ENCODE peak calls at places on chromosomes 13 and 19, in nine cellular contexts. One of them, this sample, is unnamed.

GRCh38 chr19:35216833-35217707 is 11.5 kb downstream of the FAM187B start:
- DNase-seq in ACHN: no peak
- DNase-seq in kidney: no peak
- DNase-seq in GOT3: no peak
- DNase-seq in occipital lobe: no peak
- DNase-seq in HTR-8/SVneo: no peak
- DNase-seq in GM10248: peak; percentile 30
- DNase-seq in stimulated activated CD4-positive, alpha-beta T cell treated with anti-CD3 and anti-CD28 coated beads, Interleukin-1b, Interleukin-23, amount 100 ng/mL, for 24 hours: no peak
- DNase-seq in AG04450: no peak
- DNase-seq in this sample: no peak

GRCh38 chr13:60811581-60811980 is 414.6 kb downstream of the TDRD3 start:
- DNase-seq in kidney: no peak
- DNase-seq in ACHN: no peak
- DNase-seq in occipital lobe: no peak
- DNase-seq in GM10248: no peak
- DNase-seq in HTR-8/SVneo: no peak
- DNase-seq in stimulated activated CD4-positive, alpha-beta T cell treated with anti-CD3 and anti-CD28 coated beads, Interleukin-1b, Interleukin-23, amount 100 ng/mL, for 24 hours: no peak
- DNase-seq in AG04450: no peak
- DNase-seq in GOT3: no peak
- DNase-seq in this sample: no peak

GRCh38 chr13:54912367-54912766 is 1883.8 kb downstream of the OLFM4 start:
- DNase-seq in kidney: no peak
- DNase-seq in ACHN: no peak
- DNase-seq in AG04450: no peak
- DNase-seq in stimulated activated CD4-positive, alpha-beta T cell treated with anti-CD3 and anti-CD28 coated beads, Interleukin-1b, Interleukin-23, amount 100 ng/mL, for 24 hours: no peak
- DNase-seq in GM10248: no peak
- DNase-seq in occipital lobe: no peak
- DNase-seq in HTR-8/SVneo: no peak
- DNase-seq in GOT3: no peak
- DNase-seq in this sample: no peak

GRCh38 chr13:73158851-73159250 is 100.0 kb downstream of the KLF5 start:
- DNase-seq in GM10248: no peak
- DNase-seq in ACHN: peak; percentile 9
- DNase-seq in stimulated activated CD4-positive, alpha-beta T cell treated with anti-CD3 and anti-CD28 coated beads, Interleukin-1b, Interleukin-23, amount 100 ng/mL, for 24 hours: no peak
- DNase-seq in occipital lobe: no peak
- DNase-seq in AG04450: peak; percentile 30
- DNase-seq in HTR-8/SVneo: no peak
- DNase-seq in kidney: no peak
- DNase-seq in GOT3: no peak
- DNase-seq in this sample: no peak

GRCh38 chr19:1690570-1691307 is 38.3 kb upstream of the TCF3 start:
- DNase-seq in ACHN: peak; percentile 12
- DNase-seq in GOT3: no peak
- DNase-seq in GM10248: peak; percentile 85
- DNase-seq in AG04450: no peak
- DNase-seq in stimulated activated CD4-positive, alpha-beta T cell treated with anti-CD3 and anti-CD28 coated beads, Interleukin-1b, Interleukin-23, amount 100 ng/mL, for 24 hours: peak; percentile 35
- DNase-seq in kidney: no peak
- DNase-seq in occipital lobe: no peak
- DNase-seq in HTR-8/SVneo: peak; percentile 18
- DNase-seq in this sample: peak; percentile 29

GRCh38 chr13:98468929-98469328 is 108.0 kb downstream of the STK24 start:
- DNase-seq in AG04450: no peak
- DNase-seq in HTR-8/SVneo: no peak
- DNase-seq in kidney: peak; percentile 61
- DNase-seq in GM10248: no peak
- DNase-seq in ACHN: no peak
- DNase-seq in GOT3: no peak
- DNase-seq in occipital lobe: no peak
- DNase-seq in stimulated activated CD4-positive, alpha-beta T cell treated with anti-CD3 and anti-CD28 coated beads, Interleukin-1b, Interleukin-23, amount 100 ng/mL, for 24 hours: no peak
- DNase-seq in this sample: no peak

GRCh38 chr19:18520848-18521691 is 800 bp downstream of the ELL start:
- DNase-seq in AG04450: no peak
- DNase-seq in ACHN: no peak
- DNase-seq in kidney: peak; percentile 88
- DNase-seq in stimulated activated CD4-positive, alpha-beta T cell treated with anti-CD3 and anti-CD28 coated beads, Interleukin-1b, Interleukin-23, amount 100 ng/mL, for 24 hours: no peak
- DNase-seq in occipital lobe: no peak
- DNase-seq in GOT3: no peak
- DNase-seq in HTR-8/SVneo: no peak
- DNase-seq in GM10248: no peak
- DNase-seq in this sample: no peak

GRCh38 chr13:107018285-107018684 is 450.3 kb upstream of the ARGLU1 start:
- DNase-seq in stimulated activated CD4-positive, alpha-beta T cell treated with anti-CD3 and anti-CD28 coated beads, Interleukin-1b, Interleukin-23, amount 100 ng/mL, for 24 hours: no peak
- DNase-seq in occipital lobe: no peak
- DNase-seq in kidney: no peak
- DNase-seq in ACHN: no peak
- DNase-seq in GM10248: no peak
- DNase-seq in HTR-8/SVneo: no peak
- DNase-seq in AG04450: no peak
- DNase-seq in GOT3: no peak
- DNase-seq in this sample: no peak

GRCh38 chr19:38228491-38229439 is 4.7 kb upstream of the DPF1 start:
- DNase-seq in stimulated activated CD4-positive, alpha-beta T cell treated with anti-CD3 and anti-CD28 coated beads, Interleukin-1b, Interleukin-23, amount 100 ng/mL, for 24 hours: no peak
- DNase-seq in occipital lobe: peak; percentile 49
- DNase-seq in GM10248: no peak
- DNase-seq in HTR-8/SVneo: no peak
- DNase-seq in kidney: no peak
- DNase-seq in GOT3: no peak
- DNase-seq in AG04450: no peak
- DNase-seq in ACHN: no peak
- DNase-seq in this sample: no peak

GRCh38 chr19:18085702-18086457 is 854 bp downstream of the IL12RB1 start:
- DNase-seq in HTR-8/SVneo: no peak
- DNase-seq in GOT3: no peak
- DNase-seq in ACHN: no peak
- DNase-seq in occipital lobe: no peak
- DNase-seq in GM10248: no peak
- DNase-seq in AG04450: no peak
- DNase-seq in kidney: no peak
- DNase-seq in stimulated activated CD4-positive, alpha-beta T cell treated with anti-CD3 and anti-CD28 coated beads, Interleukin-1b, Interleukin-23, amount 100 ng/mL, for 24 hours: no peak
- DNase-seq in this sample: no peak

GRCh38 chr19:51570962-51571575 is at the start of gene ZNF175:
- DNase-seq in GM10248: peak; percentile 80
- DNase-seq in AG04450: peak; percentile 90
- DNase-seq in HTR-8/SVneo: peak; percentile 90
- DNase-seq in stimulated activated CD4-positive, alpha-beta T cell treated with anti-CD3 and anti-CD28 coated beads, Interleukin-1b, Interleukin-23, amount 100 ng/mL, for 24 hours: peak; percentile 78
- DNase-seq in GOT3: peak; percentile 61
- DNase-seq in ACHN: peak; percentile 93
- DNase-seq in occipital lobe: peak; percentile 91
- DNase-seq in kidney: peak; percentile 95
- DNase-seq in this sample: peak; percentile 98

GRCh38 chr13:109144693-109145437 is 515.5 kb downstream of the MYO16 start:
- DNase-seq in ACHN: no peak
- DNase-seq in occipital lobe: no peak
- DNase-seq in GM10248: no peak
- DNase-seq in HTR-8/SVneo: no peak
- DNase-seq in stimulated activated CD4-positive, alpha-beta T cell treated with anti-CD3 and anti-CD28 coated beads, Interleukin-1b, Interleukin-23, amount 100 ng/mL, for 24 hours: no peak
- DNase-seq in GOT3: no peak
- DNase-seq in kidney: no peak
- DNase-seq in AG04450: no peak
- DNase-seq in this sample: no peak

GRCh38 chr19:788821-789472 is 8.3 kb upstream of the PTBP1 start:
- DNase-seq in GM10248: no peak
- DNase-seq in kidney: peak; percentile 76
- DNase-seq in AG04450: no peak
- DNase-seq in stimulated activated CD4-positive, alpha-beta T cell treated with anti-CD3 and anti-CD28 coated beads, Interleukin-1b, Interleukin-23, amount 100 ng/mL, for 24 hours: no peak
- DNase-seq in GOT3: no peak
- DNase-seq in occipital lobe: no peak
- DNase-seq in HTR-8/SVneo: no peak
- DNase-seq in ACHN: no peak
- DNase-seq in this sample: no peak